ENCODE peak calls at places on chromosomes 5 and 9, in four cellular contexts. Q, S, P and G are unnamed samples.

GRCh38 chr5:137617806-137618205 is 118.1 kb downstream of the KLHL3 start:
- DNase-seq in P (no peak), S (no peak), Q (peak), G (no peak)

GRCh38 chr5:15669826-15670225 is 169.8 kb downstream of the FBXL7 start:
- DNase-seq in S (no peak), P (no peak), Q (no peak), G (no peak)

GRCh38 chr5:139650689-139651501 is 2.7 kb downstream of the CXXC5 start:
- DNase-seq in P (no peak), S (no peak), Q (no peak), G (no peak)

GRCh38 chr9:4325113-4325512 is 25.2 kb upstream of the GLIS3 start:
- DNase-seq in Q (no peak), S (no peak), P (no peak), G (no peak)

GRCh38 chr5:119943148-119943547 is 313.8 kb downstream of the FAM170A start:
- DNase-seq in S (no peak), P (no peak), Q (no peak), G (no peak)

GRCh38 chr9:97958812-97959511 is 21.0 kb upstream of the HEMGN start:
- DNase-seq in Q (no peak), P (no peak), S (no peak), G (no peak)

GRCh38 chr5:31990296-31990695 is 183.8 kb downstream of the GOLPH3 start:
- DNase-seq in P (no peak), Q (no peak), S (no peak), G (no peak)

GRCh38 chr5:151092750-151093149 is 11.9 kb upstream of the TNIP1 start:
- DNase-seq in S (no peak), Q (peak), P (no peak), G (no peak)

GRCh38 chr5:94240616-94241287 is 377.7 kb downstream of the KIAA0825 start:
- DNase-seq in S (no peak), P (no peak), Q (no peak), G (no peak)

GRCh38 chr5:107570805-107571531 is 99.8 kb downstream of the EFNA5 start:
- DNase-seq in P (no peak), Q (no peak), S (no peak), G (peak)

GRCh38 chr5:157866536-157866935 is 7.6 kb upstream of the CLINT1 start:
- DNase-seq in S (no peak), P (no peak), Q (no peak), G (no peak)

GRCh38 chr5:54616031-54616430 is 98.5 kb downstream of the SNX18 start:
- DNase-seq in S (no peak), P (no peak), Q (no peak), G (no peak)

GRCh38 chr9:117887383-117887782 is 183.2 kb downstream of the TLR4 start:
- DNase-seq in P (no peak), Q (no peak), S (no peak), G (no peak)

GRCh38 chr5:150142800-150143724 is 12.6 kb downstream of the PDGFRB start:
- DNase-seq in P (no peak), S (no peak), Q (peak), G (no peak)

GRCh38 chr5:150461231-150461630 is 11.7 kb upstream of the RPS14 start:
- DNase-seq in S (no peak), Q (no peak), P (no peak), G (peak)

GRCh38 chr5:53913941-53914340 is 353.5 kb downstream of the NDUFS4 start:
- DNase-seq in P (no peak), Q (no peak), S (no peak), G (no peak)

GRCh38 chr5:81904861-81905260 is 67.0 kb upstream of the ATG10 start:
- DNase-seq in S (no peak), P (no peak), Q (no peak), G (no peak)

GRCh38 chr9:130658893-130659698 is 5.3 kb upstream of the PRDM12 start:
- DNase-seq in S (no peak), P (no peak), Q (no peak), G (no peak)

GRCh38 chr5:129074903-129075302 is 19.6 kb upstream of the ISOC1 start:
- DNase-seq in S (no peak), P (no peak), Q (no peak), G (no peak)

GRCh38 chr9:38405841-38406240 is 13.3 kb downstream of the ALDH1B1 start:
- DNase-seq in P (no peak), Q (no peak), S (no peak), G (no peak)

GRCh38 chr9:123131258-123131657 is 97.8 kb downstream of the GPR21 start:
- DNase-seq in P (no peak), Q (no peak), S (no peak), G (no peak)

GRCh38 chr9:126862461-126862830 is 2.0 kb downstream of the ZBTB34 start:
- DNase-seq in P (no peak), S (no peak), Q (no peak), G (no peak)

GRCh38 chr5:157172408-157172807 is 6.3 kb upstream of the GARIN3 start:
- DNase-seq in P (no peak), Q (no peak), S (no peak), G (no peak)

GRCh38 chr9:120571443-120572257 is 8.3 kb downstream of the CDK5RAP2 start:
- DNase-seq in Q (peak), S (no peak), P (no peak), G (no peak)